ENCODE peak calls at places on chromosomes 12 and 14, in eight cellular contexts. D is progenitor cell of endocrine pancreas, Q is ascending aorta, H is IMR-90, S is AG09319, M is fibroblast of mammary gland, F is H9, I is stomach. R is an unnamed sample.
A peak's percentile ranks its signal among the peaks of the same experiment; 100 is the strongest.

GRCh38 chr12:31011746-31012567 is 61.7 kb upstream of the DDX11 start:
- DNase-seq in D (no peak), Q (no peak), H (no peak), S (no peak), M (no peak), F (no peak), I (no peak), R (no peak)

GRCh38 chr12:72499244-72499643 is 227.1 kb downstream of the TRHDE start:
- DNase-seq in D (no peak), Q (no peak), H (peak; percentile 33), S (no peak), M (no peak), F (no peak), I (no peak), R (no peak)

GRCh38 chr12:59383426-59383822 is 212.4 kb upstream of the SLC16A7 start:
- DNase-seq in D (no peak), Q (no peak), H (peak; percentile 64), S (peak; percentile 75), M (peak; percentile 92), F (no peak), I (no peak), R (no peak)

GRCh38 chr14:76109087-76109880 is 42.4 kb upstream of the GPATCH2L start:
- DNase-seq in D (no peak), Q (no peak), H (no peak), S (peak; percentile 43), M (peak; percentile 25), F (no peak), I (no peak), R (no peak)

GRCh38 chr14:67618617-67619063 is 1.1 kb upstream of the ARG2 start:
- DNase-seq in D (no peak), Q (no peak), H (peak; percentile 79), S (peak; percentile 45), M (peak; percentile 82), F (no peak), I (no peak), R (no peak)

GRCh38 chr14:20427231-20428009 is 8.5 kb downstream of the KLHL33 start:
- DNase-seq in D (no peak), Q (no peak), H (peak; percentile 71), S (no peak), M (peak; percentile 68), F (no peak), I (no peak), R (no peak)

GRCh38 chr14:23545740-23546411 is 5.7 kb downstream of the ZFHX2 start:
- DNase-seq in D (no peak), Q (no peak), H (no peak), S (no peak), M (no peak), F (no peak), I (no peak), R (no peak)

GRCh38 chr14:35808076-35808657 is 928 bp downstream of the RALGAPA1 start:
- DNase-seq in D (no peak), Q (no peak), H (no peak), S (no peak), M (peak; percentile 12), F (no peak), I (peak; percentile 38), R (no peak)

GRCh38 chr14:40847496-40847895 is 759.2 kb upstream of the LRFN5 start:
- DNase-seq in D (no peak), Q (no peak), H (no peak), S (no peak), M (peak; percentile 1), F (no peak), I (no peak), R (no peak)

GRCh38 chr12:12585115-12585862 is 22.6 kb upstream of the DUSP16 start:
- DNase-seq in D (no peak), Q (no peak), H (no peak), S (no peak), M (peak; percentile 6), F (no peak), I (no peak), R (no peak)

GRCh38 chr14:96167224-96168148 is 37.2 kb upstream of the BDKRB2 start:
- DNase-seq in D (no peak), Q (no peak), H (peak; percentile 95), S (peak; percentile 78), M (peak; percentile 87), F (peak; percentile 14), I (no peak), R (peak; percentile 9)

GRCh38 chr12:110689002-110689600 is at the start of gene HVCN1:
- DNase-seq in D (peak; percentile 50), Q (no peak), H (no peak), S (no peak), M (no peak), F (peak; percentile 82), I (peak; percentile 55), R (peak; percentile 33)

GRCh38 chr12:81329088-81329487 is 251.2 kb downstream of the ACSS3 start:
- DNase-seq in D (no peak), Q (no peak), H (peak; percentile 2), S (no peak), M (peak; percentile 59), F (peak; percentile 72), I (no peak), R (no peak)

GRCh38 chr12:1796515-1797010 is 23.8 kb upstream of the LRTM2 start:
- DNase-seq in D (no peak), Q (no peak), H (no peak), S (no peak), M (peak; percentile 19), F (peak; percentile 51), I (peak; percentile 45), R (no peak)

GRCh38 chr12:62866451-62867082 is 68.4 kb downstream of the PPM1H start:
- DNase-seq in D (no peak), Q (no peak), H (peak; percentile 77), S (no peak), M (no peak), F (peak; percentile 52), I (no peak), R (no peak)

GRCh38 chr14:59055439-59056045 is 132.9 kb upstream of the DAAM1 start:
- DNase-seq in D (no peak), Q (no peak), H (peak; percentile 72), S (peak; percentile 35), M (peak; percentile 65), F (no peak), I (peak; percentile 26), R (no peak)

GRCh38 chr14:73752297-73752992 is 38.3 kb upstream of the PNMA1 start:
- DNase-seq in D (no peak), Q (no peak), H (peak; percentile 45), S (no peak), M (peak; percentile 29), F (peak; percentile 41), I (peak; percentile 88), R (no peak)
- TF ChIP-seq CTCF in D (peak; percentile 24), Q (peak; percentile 56), H (peak; percentile 44), S (peak; percentile 37), M (peak; percentile 17), F (peak; percentile 44), I (no peak), R (no peak)

GRCh38 chr12:4257442-4257841 is 16.1 kb upstream of the CCND2 start:
- DNase-seq in D (no peak), Q (no peak), H (no peak), S (no peak), M (no peak), F (no peak), I (no peak), R (no peak)
- TF ChIP-seq CTCF in D (no peak), Q (no peak), H (no peak), S (no peak), M (no peak), F (no peak), I (no peak), R (no peak)

DNA sequence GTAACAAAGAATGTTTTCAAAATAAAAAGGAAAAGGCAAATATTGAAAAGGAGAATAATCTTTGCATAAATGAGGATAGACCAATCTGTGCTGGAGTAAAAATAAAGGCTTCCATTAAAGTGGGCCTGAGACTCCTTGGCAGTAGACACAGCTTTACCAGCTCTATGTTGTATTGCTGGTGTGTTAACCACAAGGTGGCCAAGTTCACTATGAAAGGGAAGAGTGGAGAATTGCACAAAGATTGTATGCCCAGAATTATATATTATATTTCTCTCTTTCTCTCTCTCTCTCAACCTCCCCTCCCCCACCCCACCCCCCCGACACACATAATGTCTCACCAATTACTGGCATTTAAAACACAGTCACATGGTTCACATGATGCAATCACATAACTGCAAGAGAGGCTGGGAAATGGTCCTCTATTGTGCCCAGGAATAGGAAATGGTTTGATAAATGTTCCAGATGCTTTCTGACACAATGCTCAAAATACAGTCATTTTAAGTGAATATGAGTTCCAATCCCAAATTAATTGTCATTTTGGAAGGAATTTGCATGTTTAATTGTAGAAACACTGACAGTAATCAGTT is 222.6 kb upstream of the SYT1 start:
- DNase-seq in D (no peak), Q (no peak), H (peak; percentile 4), S (no peak), M (peak; percentile 20), F (no peak), I (no peak), R (no peak)
- TF ChIP-seq CTCF in D (peak; percentile 19), Q (no peak), H (peak; percentile 7), S (no peak), M (no peak), F (peak; percentile 49), I (no peak), R (no peak)

DNA sequence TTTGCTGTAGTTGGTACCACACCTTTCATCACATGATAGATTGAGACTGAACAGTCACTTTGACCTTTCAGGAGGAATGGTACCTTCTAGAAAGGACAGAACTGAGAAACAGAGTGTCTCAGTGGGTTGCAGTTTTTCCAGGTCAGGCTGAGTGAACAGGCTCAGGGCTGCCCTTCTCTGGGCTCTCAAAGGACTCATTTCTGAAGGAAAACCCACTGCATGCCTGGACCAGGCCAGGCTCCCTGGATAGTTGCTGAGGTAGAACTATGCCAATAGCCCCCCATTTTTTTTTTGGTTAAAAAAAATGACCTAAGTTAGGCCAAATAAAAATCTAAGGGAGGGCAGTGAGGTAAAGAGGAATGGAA is 148.1 kb upstream of the EGLN3 start:
- DNase-seq in D (no peak), Q (no peak), H (no peak), S (no peak), M (no peak), F (no peak), I (no peak), R (no peak)
- TF ChIP-seq CTCF in D (no peak), Q (no peak), H (no peak), S (no peak), M (no peak), F (no peak), I (no peak), R (peak; percentile 3)

DNA sequence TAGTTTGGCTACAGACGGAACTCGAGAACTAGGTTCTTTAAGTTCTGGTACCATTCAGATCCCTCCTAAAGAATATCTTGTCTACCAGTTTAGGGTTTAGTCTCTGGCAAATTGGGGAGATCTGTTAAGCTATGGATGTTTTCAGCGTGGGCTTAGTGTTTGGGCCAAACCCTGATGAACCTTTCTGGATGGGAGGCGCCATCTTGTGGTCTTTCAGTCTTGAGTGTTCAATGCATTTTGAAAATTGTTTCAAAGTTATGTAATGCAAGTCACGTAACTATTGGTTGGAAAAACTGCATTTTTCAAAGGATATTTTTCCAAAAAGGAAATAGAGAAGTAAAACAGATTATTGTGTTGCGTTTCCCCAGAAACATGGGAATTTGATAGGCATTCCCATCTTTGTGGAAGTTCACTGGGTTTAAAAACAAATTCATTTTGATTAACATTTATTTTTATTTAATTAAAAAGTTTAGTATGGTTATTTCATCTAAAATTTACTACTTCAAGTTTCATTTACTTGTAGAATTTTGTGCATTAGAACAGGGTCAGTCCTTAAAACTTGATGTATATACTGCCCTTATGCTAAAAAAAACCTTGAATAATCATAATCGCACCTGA is 169.0 kb downstream of the PRIMA1 start:
- DNase-seq in D (peak; percentile 11), Q (no peak), H (peak; percentile 50), S (peak; percentile 12), M (peak; percentile 61), F (no peak), I (peak; percentile 31), R (peak; percentile 41)
- TF ChIP-seq CTCF in D (peak; percentile 63), Q (peak; percentile 48), H (peak; percentile 58), S (peak; percentile 55), M (peak; percentile 59), F (peak; percentile 74), I (no peak), R (peak; percentile 46)

GRCh38 chr14:94536836-94537235 is 24.4 kb upstream of the SERPINA4 start:
- DNase-seq in D (no peak), Q (no peak), H (no peak), S (no peak), M (peak; percentile 20), F (no peak), I (no peak), R (no peak)
- TF ChIP-seq CTCF in D (peak; percentile 21), Q (no peak), H (no peak), S (no peak), M (peak; percentile 15), F (peak; percentile 56), I (no peak), R (no peak)

R was measured in mesothelial cell of epicardium.